ENCODE peak calls at places on chromosomes 12 and 14, in six cellular contexts. X is neural progenitor cell, R is progenitor cell of endocrine pancreas, W is mesothelial cell of epicardium, T is upper lobe of right lung, P is endothelial cell. N is an unnamed sample.

GRCh38 chr12:24943947-24944597 is 4.8 kb downstream of the BCAT1 start:
- DNase-seq in R (no peak), W (no peak), T (no peak), X (no peak), P (no peak), N (no peak)

GRCh38 chr12:13425766-13426165 is 229.2 kb downstream of the EMP1 start:
- DNase-seq in T (no peak), W (no peak), R (no peak), P (no peak), X (no peak), N (no peak)

GRCh38 chr14:78595797-78596196 is 425.6 kb downstream of the NRXN3 start:
- DNase-seq in W (no peak), X (peak), T (no peak), R (no peak), P (peak), N (no peak)

GRCh38 chr14:48814562-48814961 is 771.6 kb downstream of the RPS29 start:
- DNase-seq in P (no peak), X (no peak), W (no peak), T (no peak), R (no peak), N (no peak)

GRCh38 chr14:96084796-96085195 is 45.6 kb downstream of the C14orf132 start:
- DNase-seq in T (no peak), X (no peak), P (no peak), R (no peak), W (no peak), N (no peak)

GRCh38 chr14:22837059-22837749 is 819 bp downstream of the MMP14 start:
- DNase-seq in W (no peak), P (no peak), T (peak), R (peak), X (peak), N (no peak)

GRCh38 chr14:38930022-38930421 is 173.0 kb downstream of the SEC23A start:
- DNase-seq in P (no peak), W (no peak), T (no peak), R (no peak), X (no peak), N (no peak)

GRCh38 chr14:76489667-76490066 is 113.7 kb downstream of the ESRRB start:
- DNase-seq in R (no peak), T (no peak), P (no peak), X (no peak), W (no peak), N (no peak)

GRCh38 chr14:103748539-103748867 is 32.9 kb downstream of the ZFYVE21 start:
- DNase-seq in X (no peak), P (no peak), W (no peak), R (no peak), T (no peak), N (no peak)

GRCh38 chr12:50621435-50622304 is 116.9 kb downstream of the DIP2B start:
- DNase-seq in P (no peak), X (peak), R (no peak), T (no peak), W (no peak), N (no peak)

GRCh38 chr14:100307215-100308111 is 1.2 kb upstream of the SLC25A29 start:
- DNase-seq in W (no peak), T (peak), P (peak), R (peak), X (peak), N (no peak)

GRCh38 chr12:106645465-106646330 is 62.9 kb downstream of the RFX4 start:
- DNase-seq in P (no peak), T (no peak), X (no peak), R (no peak), W (no peak), N (no peak)

GRCh38 chr12:109830718-109831117 is 2.5 kb downstream of the TRPV4 start:
- DNase-seq in T (no peak), W (no peak), R (no peak), X (no peak), P (no peak), N (no peak)

GRCh38 chr12:104303538-104304151 is at the start of gene EID3:
- DNase-seq in W (peak), T (peak), R (peak), P (peak), X (peak), N (peak)

GRCh38 chr14:28690029-28690683 is 76.4 kb upstream of the FOXG1 start:
- DNase-seq in R (no peak), P (no peak), W (no peak), X (no peak), T (no peak), N (no peak)

GRCh38 chr14:54299393-54300363 is 97.1 kb upstream of the CDKN3 start:
- DNase-seq in X (no peak), R (no peak), W (no peak), T (no peak), P (no peak), N (no peak)

GRCh38 chr14:39731912-39732311 is 299.7 kb upstream of the FBXO33 start:
- DNase-seq in W (no peak), T (no peak), R (no peak), X (no peak), P (no peak), N (no peak)

GRCh38 chr14:51014086-51014485 is 69.8 kb upstream of the PYGL start:
- DNase-seq in R (no peak), P (no peak), X (peak), W (no peak), T (no peak), N (no peak)

GRCh38 chr14:90445011-90445410 is 48.2 kb downstream of the CALM1 start:
- DNase-seq in T (peak), R (no peak), P (no peak), W (no peak), X (no peak), N (no peak)

GRCh38 chr14:103830511-103831270 is 16.7 kb downstream of the PPP1R13B start:
- DNase-seq in R (no peak), T (peak), W (no peak), P (no peak), X (no peak), N (no peak)

GRCh38 chr14:50804181-50804721 is 26.7 kb downstream of the NIN start:
- DNase-seq in X (no peak), P (no peak), W (no peak), T (no peak), R (no peak), N (no peak)

GRCh38 chr12:109863961-109864712 is 16.2 kb downstream of the GLTP start:
- DNase-seq in W (no peak), R (no peak), X (no peak), T (no peak), P (no peak), N (no peak)

GRCh38 chr14:29282169-29282568 is 515.6 kb downstream of the FOXG1 start:
- DNase-seq in W (no peak), P (no peak), X (no peak), R (no peak), T (no peak), N (no peak)

GRCh38 chr12:4117386-4118016 is 156.1 kb upstream of the CCND2 start:
- DNase-seq in W (no peak), R (no peak), T (no peak), X (no peak), P (no peak), N (no peak)

GRCh38 chr12:131403676-131404075 is 307.2 kb upstream of the SFSWAP start:
- DNase-seq in P (no peak), W (no peak), X (no peak), R (no peak), T (no peak), N (no peak)

GRCh38 chr12:16153273-16153672 is 124.2 kb downstream of the SLC15A5 start:
- DNase-seq in T (no peak), X (no peak), R (no peak), W (no peak), P (no peak), N (no peak)

GRCh38 chr12:104328790-104329189 is 25.3 kb downstream of the EID3 start:
- DNase-seq in T (no peak), R (no peak), P (no peak), W (no peak), X (no peak), N (no peak)

GRCh38 chr14:97113339-97113738 is 316.2 kb downstream of the VRK1 start:
- DNase-seq in T (no peak), R (no peak), P (no peak), X (no peak), W (no peak), N (no peak)

GRCh38 chr12:103758310-103759089 is 82.5 kb downstream of the NT5DC3 start:
- DNase-seq in P (no peak), W (no peak), R (no peak), X (no peak), T (no peak), N (no peak)

GRCh38 chr12:53031616-53032015 is 18.2 kb upstream of the TNS2 start:
- DNase-seq in P (no peak), T (no peak), X (no peak), W (no peak), R (no peak), N (no peak)
- TF ChIP-seq CTCF in P (no peak), T (no peak), X (no peak), W (no peak), R (no peak), N (no peak)

GRCh38 chr14:64159588-64159987 is 134.6 kb downstream of the ESR2 start:
- DNase-seq in R (no peak), P (no peak), X (no peak), W (no peak), T (no peak), N (no peak)
- TF ChIP-seq CTCF in R (no peak), P (no peak), X (no peak), W (no peak), T (no peak), N (no peak)

DNA sequence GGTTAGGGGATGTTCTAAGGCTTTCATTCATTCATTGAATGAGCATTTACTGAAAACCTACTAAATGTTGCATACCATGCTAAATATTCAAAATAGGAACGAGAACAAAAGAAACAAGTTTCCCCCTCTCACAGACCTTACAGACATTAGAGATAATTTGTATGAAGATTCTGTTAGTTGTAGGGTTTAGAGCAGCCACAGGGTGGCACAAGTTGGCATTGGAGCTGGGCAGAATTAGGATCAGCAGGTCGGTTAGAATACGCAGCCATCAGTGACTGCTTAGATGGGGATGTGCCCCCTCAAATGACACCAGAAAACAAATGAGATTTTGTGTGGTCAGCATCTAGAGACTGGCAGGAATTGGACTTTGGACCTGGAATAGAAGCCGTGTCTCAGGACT is 166.3 kb upstream of the DAAM1 start:
- DNase-seq in P (peak), T (no peak), R (no peak), X (no peak), W (no peak), N (no peak)
- TF ChIP-seq CTCF in P (peak), T (no peak), R (no peak), X (peak), W (no peak), N (no peak)

GRCh38 chr14:86527312-86527711 is 997.4 kb downstream of the FLRT2 start:
- DNase-seq in X (no peak), P (no peak), R (no peak), W (no peak), T (no peak), N (no peak)
- TF ChIP-seq CTCF in X (no peak), P (no peak), R (no peak), W (no peak), T (no peak), N (no peak)

GRCh38 chr12:66903782-66904396 is 225.0 kb upstream of the GRIP1 start:
- DNase-seq in X (no peak), T (no peak), P (no peak), W (no peak), R (no peak), N (no peak)
- TF ChIP-seq CTCF in X (peak), T (no peak), P (no peak), W (no peak), R (no peak), N (no peak)

GRCh38 chr12:11892065-11892391 is 178.7 kb upstream of the BCL2L14 start:
- DNase-seq in P (no peak), X (no peak), W (no peak), R (no peak), T (no peak), N (no peak)
- TF ChIP-seq CTCF in P (peak), X (peak), W (no peak), R (peak), T (peak), N (no peak)

GRCh38 chr14:102211240-102211639 is 71.5 kb downstream of the WDR20 start:
- DNase-seq in X (no peak), W (no peak), T (peak), P (no peak), R (no peak), N (no peak)

GRCh38 chr14:102207831-102208365 is 68.2 kb downstream of the WDR20 start:
- DNase-seq in P (no peak), X (no peak), R (no peak), W (no peak), T (peak), N (no peak)

GRCh38 chr14:102208741-102209140 is 69.0 kb downstream of the WDR20 start:
- DNase-seq in R (no peak), W (no peak), X (no peak), T (peak), P (no peak), N (no peak)

GRCh38 chr14:102210421-102211042 is 70.8 kb downstream of the WDR20 start:
- DNase-seq in W (no peak), P (no peak), R (no peak), T (peak), X (no peak), N (no peak)

DNA sequence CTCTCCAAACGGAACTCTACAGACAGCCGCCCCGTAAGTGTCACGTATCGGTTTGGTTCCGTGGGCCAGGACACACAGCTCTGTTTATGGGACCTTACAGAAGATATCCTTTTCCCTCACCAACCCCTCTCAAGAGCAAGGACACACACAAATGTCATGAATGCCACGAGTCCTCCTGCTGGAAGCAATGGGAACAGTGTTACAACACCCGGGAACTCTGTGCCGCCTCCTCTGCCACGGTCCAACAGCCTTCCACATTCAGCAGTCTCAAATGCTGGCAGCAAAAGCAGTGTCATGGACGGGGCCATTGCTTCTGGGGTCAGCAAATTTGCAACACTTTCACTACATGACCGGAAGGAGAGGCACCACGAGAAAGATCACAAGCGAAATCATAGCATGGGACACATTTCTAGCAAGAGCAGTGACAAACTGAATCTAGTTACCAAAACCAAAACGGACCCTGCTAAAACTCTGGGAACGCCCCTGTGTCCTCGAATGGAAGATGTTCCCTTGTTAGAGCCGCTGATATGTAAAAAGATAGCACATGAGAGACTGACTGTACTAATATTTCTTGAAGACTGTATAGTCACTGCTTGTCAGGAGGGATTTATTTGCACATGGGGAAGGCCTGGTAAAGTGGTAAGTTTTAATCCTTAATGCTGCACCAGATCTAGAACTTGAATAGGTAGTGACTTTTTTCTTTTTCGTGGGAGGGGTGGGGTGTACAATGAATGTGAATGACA is 69.7 kb downstream of the WDR20 start:
- DNase-seq in P (no peak), R (no peak), W (no peak), T (peak), X (peak), N (no peak)
- TF ChIP-seq CTCF in P (no peak), R (peak), W (no peak), T (no peak), X (peak), N (no peak)

DNA sequence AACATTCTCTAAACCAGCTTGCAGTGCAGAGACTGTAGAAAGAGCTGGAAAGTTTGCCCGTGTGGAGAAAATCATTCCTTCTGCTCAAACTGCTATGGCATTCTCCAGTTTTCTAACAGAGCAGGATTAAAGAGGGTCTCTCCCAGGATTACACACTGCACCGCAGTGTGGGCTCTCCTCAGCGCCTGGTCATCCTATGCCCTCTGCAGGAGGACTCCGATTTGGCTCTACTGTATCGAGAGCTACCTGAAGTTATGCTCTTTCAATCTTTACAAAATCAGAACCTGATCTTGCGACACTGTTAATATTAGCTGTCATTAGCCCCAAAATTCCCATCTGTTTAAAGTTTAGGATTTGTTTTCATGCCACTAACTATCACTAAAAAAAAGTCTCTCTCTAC is 33.0 kb downstream of the BHLHE41 start:
- DNase-seq in T (no peak), R (no peak), W (no peak), P (peak), X (peak), N (no peak)
- TF ChIP-seq CTCF in T (no peak), R (peak), W (no peak), P (no peak), X (peak), N (no peak)

GRCh38 chr12:69600804-69601203 is 9.9 kb downstream of the LRRC10 start:
- DNase-seq in W (no peak), R (no peak), T (no peak), X (no peak), P (no peak), N (no peak)

GRCh38 chr12:69598174-69598753 is 12.4 kb downstream of the LRRC10 start:
- DNase-seq in X (no peak), W (no peak), T (no peak), R (no peak), P (no peak), N (no peak)

GRCh38 chr12:69595689-69596088 is 10.4 kb downstream of the CCT2 start:
- DNase-seq in R (no peak), X (no peak), P (no peak), W (no peak), T (no peak), N (no peak)
- TF ChIP-seq CTCF in R (no peak), X (no peak), P (no peak), W (no peak), T (no peak), N (no peak)